ENCODE peak calls at places on chromosomes 5 and 9, in five cellular contexts. One of them, this sample, is unnamed.

GRCh38 chr5:122327110-122327509 is 15.1 kb downstream of the SNCAIP start:
- DNase-seq in kidney: no peak
- DNase-seq in MM.1S: no peak
- DNase-seq in lower leg skin: no peak
- DNase-seq in HFF-Myc: no peak
- DNase-seq in this sample: no peak

GRCh38 chr5:32785639-32786216 is 74.6 kb downstream of the NPR3 start:
- DNase-seq in lower leg skin: no peak
- DNase-seq in MM.1S: peak; percentile 15
- DNase-seq in HFF-Myc: no peak
- DNase-seq in kidney: no peak
- DNase-seq in this sample: peak; percentile 47

GRCh38 chr5:114695292-114695904 is 333.5 kb downstream of the KCNN2 start:
- DNase-seq in MM.1S: no peak
- DNase-seq in HFF-Myc: no peak
- DNase-seq in lower leg skin: no peak
- DNase-seq in kidney: peak; percentile 57
- DNase-seq in this sample: no peak

GRCh38 chr5:6869677-6870076 is 156.4 kb downstream of the TENT4A start:
- DNase-seq in lower leg skin: no peak
- DNase-seq in HFF-Myc: no peak
- DNase-seq in MM.1S: no peak
- DNase-seq in kidney: no peak
- DNase-seq in this sample: no peak

GRCh38 chr5:171520300-171521170 is 101.1 kb downstream of the FGF18 start:
- DNase-seq in HFF-Myc: no peak
- DNase-seq in lower leg skin: no peak
- DNase-seq in kidney: no peak
- DNase-seq in MM.1S: no peak
- DNase-seq in this sample: peak; percentile 60

GRCh38 chr9:97993000-97993399 is 9.9 kb downstream of the ANP32B start:
- DNase-seq in HFF-Myc: no peak
- DNase-seq in lower leg skin: no peak
- DNase-seq in MM.1S: no peak
- DNase-seq in kidney: no peak
- DNase-seq in this sample: no peak

GRCh38 chr5:4113426-4113825 is 517.8 kb downstream of the IRX1 start:
- DNase-seq in HFF-Myc: no peak
- DNase-seq in kidney: no peak
- DNase-seq in lower leg skin: no peak
- DNase-seq in MM.1S: no peak
- DNase-seq in this sample: no peak

GRCh38 chr5:129905467-129906176 is 1.4 kb downstream of the CHSY3 start:
- DNase-seq in kidney: peak; percentile 70
- DNase-seq in MM.1S: no peak
- DNase-seq in lower leg skin: peak; percentile 79
- DNase-seq in HFF-Myc: no peak
- DNase-seq in this sample: no peak

GRCh38 chr5:76808142-76808691 is 10.6 kb upstream of the F2RL1 start:
- DNase-seq in kidney: no peak
- DNase-seq in MM.1S: no peak
- DNase-seq in lower leg skin: no peak
- DNase-seq in HFF-Myc: no peak
- DNase-seq in this sample: no peak

GRCh38 chr5:1057485-1057825 is 48.9 kb downstream of the NKD2 start:
- DNase-seq in MM.1S: no peak
- DNase-seq in lower leg skin: no peak
- DNase-seq in kidney: no peak
- DNase-seq in HFF-Myc: no peak
- DNase-seq in this sample: no peak

GRCh38 chr9:137666950-137667670 is 48.3 kb downstream of the EHMT1 start:
- DNase-seq in lower leg skin: no peak
- DNase-seq in MM.1S: peak; percentile 84
- DNase-seq in HFF-Myc: no peak
- DNase-seq in kidney: no peak
- DNase-seq in this sample: no peak

GRCh38 chr5:180304431-180305375 is 12.8 kb upstream of the MAPK9 start:
- DNase-seq in kidney: peak; percentile 50
- DNase-seq in HFF-Myc: no peak
- DNase-seq in MM.1S: no peak
- DNase-seq in lower leg skin: no peak
- DNase-seq in this sample: no peak

GRCh38 chr9:13035822-13036221 is 243.7 kb downstream of the MPDZ start:
- DNase-seq in kidney: no peak
- DNase-seq in MM.1S: no peak
- DNase-seq in HFF-Myc: no peak
- DNase-seq in lower leg skin: no peak
- DNase-seq in this sample: no peak

GRCh38 chr5:66230551-66230950 is 86.5 kb downstream of the SREK1 start:
- DNase-seq in MM.1S: no peak
- DNase-seq in lower leg skin: no peak
- DNase-seq in HFF-Myc: no peak
- DNase-seq in kidney: no peak
- DNase-seq in this sample: no peak

GRCh38 chr9:131678499-131679111 is 61.3 kb downstream of the RAPGEF1 start:
- DNase-seq in kidney: peak; percentile 93
- DNase-seq in MM.1S: peak; percentile 96
- DNase-seq in HFF-Myc: peak; percentile 93
- DNase-seq in lower leg skin: peak; percentile 93
- DNase-seq in this sample: peak; percentile 98

GRCh38 chr5:29983528-29984152 is 1209.8 kb upstream of the CDH6 start:
- DNase-seq in HFF-Myc: no peak
- DNase-seq in lower leg skin: no peak
- DNase-seq in kidney: no peak
- DNase-seq in MM.1S: no peak
- DNase-seq in this sample: no peak

GRCh38 chr9:76423216-76424177 is 29.3 kb upstream of the RFK start:
- DNase-seq in MM.1S: no peak
- DNase-seq in HFF-Myc: no peak
- DNase-seq in lower leg skin: no peak
- DNase-seq in kidney: no peak
- DNase-seq in this sample: no peak

GRCh38 chr5:32443541-32444190 is 874 bp downstream of the ZFR start:
- DNase-seq in lower leg skin: peak; percentile 86
- DNase-seq in HFF-Myc: no peak
- DNase-seq in kidney: peak; percentile 77
- DNase-seq in MM.1S: peak; percentile 26
- DNase-seq in this sample: peak; percentile 26

GRCh38 chr9:73135394-73135793 is 16.3 kb upstream of the ANXA1 start:
- DNase-seq in MM.1S: no peak
- DNase-seq in lower leg skin: no peak
- DNase-seq in HFF-Myc: no peak
- DNase-seq in kidney: no peak
- DNase-seq in this sample: no peak

GRCh38 chr5:171600736-171601265 is 181.4 kb downstream of the FGF18 start:
- DNase-seq in lower leg skin: peak; percentile 82
- DNase-seq in kidney: no peak
- DNase-seq in HFF-Myc: no peak
- DNase-seq in MM.1S: no peak
- DNase-seq in this sample: no peak

GRCh38 chr5:72467987-72468386 is 39.2 kb downstream of the ZNF366 start:
- DNase-seq in MM.1S: no peak
- DNase-seq in kidney: no peak
- DNase-seq in HFF-Myc: no peak
- DNase-seq in lower leg skin: no peak
- DNase-seq in this sample: peak; percentile 73

GRCh38 chr5:96288166-96288844 is 144.7 kb downstream of the PCSK1 start:
- DNase-seq in kidney: no peak
- DNase-seq in HFF-Myc: no peak
- DNase-seq in lower leg skin: no peak
- DNase-seq in MM.1S: no peak
- DNase-seq in this sample: no peak

GRCh38 chr5:79794347-79794746 is 104.7 kb downstream of the CMYA5 start:
- DNase-seq in kidney: no peak
- DNase-seq in HFF-Myc: no peak
- DNase-seq in lower leg skin: no peak
- DNase-seq in MM.1S: no peak
- DNase-seq in this sample: no peak

GRCh38 chr9:78234810-78235209 is 1.1 kb upstream of the CEP78 start:
- DNase-seq in kidney: no peak
- DNase-seq in lower leg skin: no peak
- DNase-seq in MM.1S: no peak
- DNase-seq in HFF-Myc: no peak
- DNase-seq in this sample: peak; percentile 26

GRCh38 chr5:154811653-154812465 is 38.5 kb downstream of the FAXDC2 start:
- DNase-seq in MM.1S: peak; percentile 43
- DNase-seq in kidney: no peak
- DNase-seq in HFF-Myc: peak; percentile 21
- DNase-seq in lower leg skin: no peak
- DNase-seq in this sample: peak; percentile 49

GRCh38 chr9:98551511-98552286 is 157.0 kb downstream of the GABBR2 start:
- DNase-seq in MM.1S: no peak
- DNase-seq in lower leg skin: peak; percentile 15
- DNase-seq in kidney: no peak
- DNase-seq in HFF-Myc: no peak
- DNase-seq in this sample: peak; percentile 28

GRCh38 chr9:76415154-76415553 is 20.9 kb upstream of the RFK start:
- DNase-seq in MM.1S: no peak
- DNase-seq in kidney: no peak
- DNase-seq in lower leg skin: no peak
- DNase-seq in HFF-Myc: no peak
- DNase-seq in this sample: no peak

GRCh38 chr9:88536951-88537742 is 2.2 kb downstream of the NXNL2 start:
- DNase-seq in kidney: no peak
- DNase-seq in lower leg skin: no peak
- DNase-seq in HFF-Myc: no peak
- DNase-seq in MM.1S: no peak
- DNase-seq in this sample: no peak

GRCh38 chr5:131795879-131796792 is 681 bp downstream of the FNIP1 start:
- DNase-seq in MM.1S: peak; percentile 49
- DNase-seq in HFF-Myc: no peak
- DNase-seq in lower leg skin: peak; percentile 95
- DNase-seq in kidney: peak; percentile 92
- DNase-seq in this sample: peak; percentile 68

GRCh38 chr9:106657951-106658350 is 205.0 kb upstream of the ZNF462 start:
- DNase-seq in kidney: no peak
- DNase-seq in lower leg skin: no peak
- DNase-seq in HFF-Myc: no peak
- DNase-seq in MM.1S: no peak
- DNase-seq in this sample: no peak

GRCh38 chr5:137268646-137269045 is 230.5 kb downstream of the SPOCK1 start:
- DNase-seq in HFF-Myc: no peak
- DNase-seq in kidney: no peak
- DNase-seq in lower leg skin: peak; percentile 37
- DNase-seq in MM.1S: no peak
- DNase-seq in this sample: no peak

GRCh38 chr5:2260211-2260985 is 377.7 kb upstream of the IRX4 start:
- DNase-seq in kidney: no peak
- DNase-seq in HFF-Myc: no peak
- DNase-seq in lower leg skin: no peak
- DNase-seq in MM.1S: no peak
- DNase-seq in this sample: no peak

GRCh38 chr5:179599973-179600372 is 23.5 kb downstream of the HNRNPH1 start:
- DNase-seq in HFF-Myc: no peak
- DNase-seq in lower leg skin: no peak
- DNase-seq in kidney: peak; percentile 55
- DNase-seq in MM.1S: no peak
- DNase-seq in this sample: no peak

DNA sequence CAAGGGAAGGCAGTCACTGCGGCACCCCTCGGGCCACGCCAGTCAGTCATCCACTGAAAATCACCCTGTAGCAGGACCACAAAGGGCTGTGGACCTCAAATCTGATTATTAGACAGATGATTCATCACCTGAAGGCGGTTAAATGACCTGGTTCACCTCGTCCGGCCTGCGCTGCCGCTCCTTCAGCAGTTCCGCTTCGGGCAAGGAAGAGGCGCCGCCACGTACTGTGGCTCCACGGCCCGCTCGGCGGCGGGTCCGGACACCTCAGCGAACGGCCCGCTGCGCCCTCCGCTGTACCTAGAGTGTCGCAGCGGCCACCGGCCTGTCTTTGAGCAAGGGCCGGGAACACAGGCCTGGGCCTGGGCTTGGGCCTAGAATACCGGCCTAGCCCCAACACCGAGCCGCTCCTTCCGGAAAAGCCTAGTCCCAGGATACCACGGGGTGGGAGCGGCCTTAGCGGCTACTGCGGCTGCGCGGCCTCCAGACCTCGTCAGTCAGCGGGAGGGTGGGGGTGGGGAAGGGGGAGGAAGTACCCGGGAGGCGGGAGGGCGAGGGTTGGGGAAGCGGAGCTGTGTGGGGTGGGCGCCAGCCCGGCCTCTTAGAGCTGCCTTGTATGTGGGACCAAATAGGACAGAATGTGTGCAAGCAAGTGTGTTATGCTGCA is at the start of gene KLHL9:
- DNase-seq in lower leg skin: peak; percentile 98
- DNase-seq in HFF-Myc: peak; percentile 66
- DNase-seq in kidney: peak; percentile 97
- DNase-seq in MM.1S: peak; percentile 79
- DNase-seq in this sample: peak; percentile 89
- TF ChIP-seq CTCF in lower leg skin: no peak
- TF ChIP-seq CTCF in HFF-Myc: no peak
- TF ChIP-seq CTCF in kidney: no peak
- TF ChIP-seq CTCF in MM.1S: no peak
- TF ChIP-seq CTCF in this sample: no peak

GRCh38 chr5:73625905-73626811 is at the start of gene ARHGEF28:
- DNase-seq in kidney: peak; percentile 87
- DNase-seq in HFF-Myc: no peak
- DNase-seq in MM.1S: peak; percentile 74
- DNase-seq in lower leg skin: no peak
- DNase-seq in this sample: peak; percentile 80
- TF ChIP-seq CTCF in kidney: no peak
- TF ChIP-seq CTCF in HFF-Myc: no peak
- TF ChIP-seq CTCF in MM.1S: no peak
- TF ChIP-seq CTCF in lower leg skin: no peak
- TF ChIP-seq CTCF in this sample: no peak

GRCh38 chr9:116237456-116237855 is 83.9 kb downstream of the PAPPA start:
- DNase-seq in MM.1S: no peak
- DNase-seq in lower leg skin: no peak
- DNase-seq in HFF-Myc: no peak
- DNase-seq in kidney: no peak
- DNase-seq in this sample: peak; percentile 26
- TF ChIP-seq CTCF in MM.1S: no peak
- TF ChIP-seq CTCF in lower leg skin: no peak
- TF ChIP-seq CTCF in HFF-Myc: no peak
- TF ChIP-seq CTCF in kidney: no peak
- TF ChIP-seq CTCF in this sample: no peak

DNA sequence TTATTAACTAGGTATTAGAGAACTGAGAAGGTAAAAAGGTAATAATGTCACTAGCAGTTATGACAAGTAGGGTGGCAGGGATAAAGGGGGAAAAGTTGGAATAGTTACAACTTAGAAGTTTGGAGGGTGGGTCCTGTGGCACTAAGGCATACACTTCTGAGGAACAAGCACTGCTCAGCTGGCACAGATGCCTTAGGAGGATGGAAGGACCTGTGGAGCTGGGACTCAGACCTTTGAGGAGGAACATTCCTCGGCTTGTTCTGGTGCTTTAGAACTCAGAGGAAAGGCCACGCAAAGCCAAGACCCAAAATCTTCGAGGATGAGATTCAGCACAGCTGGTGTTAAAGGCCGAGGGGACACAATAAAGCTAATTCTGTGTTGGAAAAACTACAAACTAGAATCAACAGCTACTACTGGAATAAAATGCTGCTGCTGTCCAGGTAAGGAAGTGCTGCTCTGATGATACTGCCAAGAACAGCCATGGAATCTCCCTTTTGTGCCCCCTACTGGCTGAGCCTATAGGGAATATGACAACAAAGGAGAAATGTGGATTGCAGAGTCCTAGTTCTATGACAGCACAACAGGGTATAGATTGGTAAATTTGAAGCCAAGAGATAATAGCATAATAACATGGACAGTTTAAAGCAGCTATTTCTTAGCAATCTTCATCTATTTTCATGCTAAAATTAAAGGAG is 126.7 kb downstream of the SLC25A46 start:
- DNase-seq in HFF-Myc: peak; percentile 31
- DNase-seq in MM.1S: peak; percentile 41
- DNase-seq in lower leg skin: no peak
- DNase-seq in kidney: no peak
- DNase-seq in this sample: peak; percentile 28
- TF ChIP-seq CTCF in HFF-Myc: peak; percentile 70
- TF ChIP-seq CTCF in MM.1S: peak; percentile 78
- TF ChIP-seq CTCF in lower leg skin: no peak
- TF ChIP-seq CTCF in kidney: peak; percentile 38
- TF ChIP-seq CTCF in this sample: peak; percentile 43